ENCODE peak calls at places on chromosomes 1 and 21, in seven cellular contexts. D is OCI-LY7; K is heart left ventricle; B is left ventricle myocardium inferior; R is CD4-positive, CD25-positive, alpha-beta regulatory T cell; U is HCT116; S is IMR-90. G is an unnamed sample. For H3K4me1, the result is how much of the 10 kb centered on the place peaks cover.

GRCh38 chr1:3009556-3009955 is 11.7 kb upstream of the ACTRT2 start:
- DNase-seq in D (no peak), K (no peak), B (no peak), R (no peak), U (no peak), S (no peak), G (no peak)

GRCh38 chr1:230280906-230281413 is 145.2 kb downstream of the PGBD5 start:
- DNase-seq in D (no peak), K (no peak), B (no peak), R (no peak), U (no peak), S (no peak), G (peak)

GRCh38 chr1:44368471-44369151 is 13.6 kb upstream of the ERI3 start:
- DNase-seq in D (no peak), K (no peak), B (no peak), R (no peak), U (no peak), S (no peak), G (no peak)

GRCh38 chr21:42583992-42584641 is 69.3 kb upstream of the PDE9A start:
- DNase-seq in D (no peak), K (no peak), B (no peak), R (no peak), U (no peak), S (no peak), G (peak)

GRCh38 chr1:15038232-15039016 is 115.1 kb upstream of the TMEM51 start:
- DNase-seq in D (peak), K (no peak), B (no peak), R (no peak), U (peak), S (peak), G (no peak)

GRCh38 chr1:229217716-229218115 is 53.2 kb upstream of the RAB4A start:
- DNase-seq in D (no peak), K (no peak), B (no peak), R (no peak), U (peak), S (no peak), G (no peak)

GRCh38 chr1:77511440-77511840 is 171.0 kb downstream of the ZZZ3 start:
- DNase-seq in D (no peak), K (no peak), B (no peak), R (no peak), U (no peak), S (peak), G (no peak)

GRCh38 chr21:42674351-42674940 is 21.0 kb downstream of the PDE9A start:
- DNase-seq in D (no peak), K (peak), B (peak), R (no peak), U (no peak), S (no peak), G (no peak)

GRCh38 chr1:87814573-87814972 is 485.9 kb downstream of the LMO4 start:
- DNase-seq in D (no peak), K (no peak), B (no peak), R (no peak), U (no peak), S (no peak), G (no peak)

GRCh38 chr21:44288251-44289110 is 2.8 kb downstream of the AIRE start:
- DNase-seq in D (no peak), K (peak), B (no peak), R (no peak), U (no peak), S (no peak), G (no peak)

GRCh38 chr1:6098303-6099215 is 52.9 kb downstream of the KCNAB2 start:
- DNase-seq in D (no peak), K (peak), B (peak), R (no peak), U (no peak), S (no peak), G (no peak)

GRCh38 chr1:241229216-241229615 is 127.8 kb downstream of the RGS7 start:
- DNase-seq in D (no peak), K (no peak), B (no peak), R (no peak), U (no peak), S (no peak), G (peak)

GRCh38 chr1:96955307-96956012 is 233.9 kb downstream of the PTBP2 start:
- DNase-seq in D (no peak), K (no peak), B (no peak), R (no peak), U (no peak), S (no peak), G (no peak)

GRCh38 chr1:27403065-27403726 is 10.8 kb downstream of the GPR3 start:
- DNase-seq in D (peak), K (peak), B (peak), R (no peak), U (no peak), S (peak), G (peak)

GRCh38 chr1:19124273-19124672 is 85.8 kb downstream of the UBR4 start:
- DNase-seq in D (no peak), K (no peak), B (no peak), R (no peak), U (no peak), S (no peak), G (no peak)

GRCh38 chr21:31580866-31581276 is 78.6 kb upstream of the SOD1 start:
- DNase-seq in D (peak), K (peak), B (peak), R (peak), U (peak), S (peak), G (peak)

GRCh38 chr1:4366091-4366490 is 288.3 kb upstream of the AJAP1 start:
- DNase-seq in D (peak), K (no peak), B (no peak), R (no peak), U (no peak), S (no peak), G (no peak)

GRCh38 chr1:7042322-7043231 is 257.3 kb downstream of the CAMTA1 start:
- DNase-seq in D (peak), K (no peak), B (no peak), R (no peak), U (peak), S (peak), G (no peak)

GRCh38 chr1:2391034-2391384 is 345 bp downstream of the MORN1 start:
- DNase-seq in D (peak), K (no peak), B (no peak), R (no peak), U (no peak), S (no peak), G (no peak)

GRCh38 chr1:102098081-102098480 is 101.4 kb upstream of the OLFM3 start:
- DNase-seq in D (no peak), K (no peak), B (no peak), R (no peak), U (no peak), S (no peak), G (no peak)

GRCh38 chr1:61842863-61843514 is 100.7 kb downstream of the PATJ start:
- DNase-seq in D (no peak), K (no peak), B (no peak), R (no peak), U (no peak), S (no peak), G (no peak)

GRCh38 chr1:161038523-161039153 is at the start of gene TSTD1:
- DNase-seq in D (peak), K (peak), B (peak), R (peak), U (no peak), S (no peak), G (peak)

GRCh38 chr1:221712776-221713431 is 29.0 kb downstream of the DUSP10 start:
- DNase-seq in D (no peak), K (no peak), B (no peak), R (peak), U (no peak), S (no peak), G (no peak)

GRCh38 chr1:248834343-248834940 is 3.6 kb upstream of the ZNF672 start:
- DNase-seq in D (no peak), K (no peak), B (no peak), R (no peak), U (no peak), S (no peak), G (no peak)

GRCh38 chr1:72357411-72357810 is 75.1 kb upstream of the NEGR1 start:
- DNase-seq in D (no peak), K (no peak), B (no peak), R (no peak), U (no peak), S (peak), G (no peak)

GRCh38 chr1:84164567-84165021 is 20.5 kb downstream of the PRKACB start:
- DNase-seq in D (no peak), K (no peak), B (no peak), R (no peak), U (no peak), S (no peak), G (no peak)

GRCh38 chr1:232709339-232709738 is 79.4 kb upstream of the SIPA1L2 start:
- DNase-seq in D (no peak), K (no peak), B (no peak), R (no peak), U (no peak), S (peak), G (no peak)

GRCh38 chr1:63968663-63969460 is 195.0 kb downstream of the ROR1 start:
- DNase-seq in D (no peak), K (no peak), B (peak), R (no peak), U (no peak), S (peak), G (no peak)

GRCh38 chr1:209106237-209106741 is 477.2 kb upstream of the CAMK1G start:
- DNase-seq in D (no peak), K (no peak), B (no peak), R (no peak), U (no peak), S (peak), G (no peak)

GRCh38 chr1:67840449-67840848 is 7.2 kb upstream of the GNG12 start:
- DNase-seq in D (no peak), K (no peak), B (no peak), R (no peak), U (no peak), S (peak), G (no peak)

GRCh38 chr1:155207578-155208405 is at the start of gene THBS3:
- DNase-seq in D (no peak), K (peak), B (peak), R (no peak), U (no peak), S (peak), G (no peak)

GRCh38 chr1:109770331-109771095 is 6.8 kb upstream of the EPS8L3 start:
- DNase-seq in D (no peak), K (no peak), B (peak), R (no peak), U (no peak), S (no peak), G (no peak)

GRCh38 chr1:164518692-164519332 is 40.2 kb upstream of the PBX1 start:
- DNase-seq in D (no peak), K (no peak), B (no peak), R (no peak), U (no peak), S (no peak), G (no peak)

GRCh38 chr1:25799758-25800537 is at the start of gene SELENON:
- DNase-seq in D (peak), K (peak), B (peak), R (peak), U (no peak), S (peak), G (peak)

GRCh38 chr1:56200446-56200845 is 378.9 kb downstream of the PLPP3 start:
- DNase-seq in D (no peak), K (no peak), B (no peak), R (no peak), U (no peak), S (peak), G (no peak)

GRCh38 chr1:89525169-89525855 is 683 bp downstream of the LRRC8B start:
- DNase-seq in D (peak), K (peak), B (peak), R (peak), U (peak), S (no peak), G (peak)

GRCh38 chr1:1431006-1431844 is 4.3 kb upstream of the VWA1 start:
- DNase-seq in D (no peak), K (peak), B (no peak), R (no peak), U (no peak), S (no peak), G (no peak)

DNA sequence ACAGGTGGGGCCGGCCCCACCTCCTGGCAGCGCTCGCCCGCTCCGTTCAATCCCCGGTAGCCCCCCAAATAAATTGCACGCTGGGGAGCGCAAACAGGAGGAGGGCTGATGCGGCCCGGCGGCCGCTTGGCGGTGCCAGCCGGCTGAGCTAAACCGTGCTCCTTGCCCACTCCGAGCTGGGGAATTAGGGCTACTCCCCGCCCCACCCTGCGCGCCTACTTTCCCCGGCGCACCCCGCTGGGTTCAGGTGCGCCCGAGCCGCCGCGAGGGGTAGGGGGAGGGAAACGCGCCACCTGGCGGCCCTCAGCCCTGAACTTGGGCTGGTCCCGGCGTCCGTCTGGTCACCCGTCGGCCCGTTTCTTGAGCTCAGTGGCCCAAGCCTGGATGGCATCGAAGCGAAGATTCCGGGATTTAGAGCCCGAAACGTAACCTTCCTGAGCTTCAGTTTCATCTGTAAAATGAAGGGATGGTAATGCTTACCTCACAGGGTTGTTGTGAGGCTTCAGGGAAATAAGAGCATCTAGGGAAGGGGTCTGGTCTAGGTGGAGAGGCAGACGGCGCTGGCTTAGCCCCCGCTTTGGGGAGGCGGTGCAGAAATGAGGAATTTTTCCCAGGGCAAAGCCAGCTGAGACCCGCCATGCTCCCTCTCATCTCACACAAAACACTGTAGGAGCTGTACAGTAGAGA is 547 bp upstream of the MYCL start:
- DNase-seq in D (peak), K (peak), B (peak), R (peak), U (peak), S (peak), G (peak)
- H3K4me1 ChIP-seq in D (under half), K (under half), B (under half), R (under half), U (under half), S (under half), G (under half)

DNA sequence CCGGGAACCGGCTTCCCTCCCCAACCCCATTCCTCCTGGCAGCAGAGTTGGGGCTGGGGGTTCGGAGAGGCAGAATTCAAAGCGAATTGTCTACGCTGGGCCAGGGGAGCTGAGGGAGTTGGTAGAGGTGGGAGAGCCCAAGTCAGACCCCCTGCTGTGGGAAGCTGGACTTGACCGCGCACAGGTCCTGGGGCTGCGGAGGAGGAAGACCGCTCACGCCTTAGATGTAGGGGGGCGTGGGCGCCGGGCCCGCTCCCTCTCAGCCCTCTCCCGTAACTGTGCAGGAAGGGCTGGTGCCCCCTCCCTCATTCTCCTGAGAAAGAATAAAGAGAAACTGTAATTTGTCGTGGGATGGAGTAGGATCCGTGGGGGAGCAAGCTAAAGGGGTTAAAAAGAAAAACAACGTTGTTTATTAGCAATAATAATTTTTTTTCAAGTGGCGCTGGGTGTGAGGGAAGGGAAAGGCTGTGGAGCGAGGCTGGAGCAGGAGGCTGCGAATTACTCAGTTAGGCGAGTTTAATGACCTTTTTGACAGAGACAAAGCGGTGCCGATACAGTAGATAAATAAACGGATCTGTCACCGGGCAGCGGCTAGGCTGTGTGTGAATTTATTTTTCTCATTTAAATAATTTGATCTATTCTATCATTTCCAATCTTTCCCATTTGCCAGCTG is 835 bp upstream of the GRIK3 start:
- DNase-seq in D (no peak), K (no peak), B (no peak), R (no peak), U (no peak), S (no peak), G (no peak)
- H3K4me3 ChIP-seq in D (peak), K (no peak), B (peak), R (no peak), U (no peak), S (no peak), G (peak)

GRCh38 chr1:21761052-21761451 is 21.9 kb downstream of the USP48 start:
- DNase-seq in D (peak), K (no peak), B (no peak), R (no peak), U (no peak), S (no peak), G (no peak)
- H3K27ac ChIP-seq in D (peak), K (no peak), B (no peak), R (no peak), U (no peak), S (no peak), G (no peak)

DNA sequence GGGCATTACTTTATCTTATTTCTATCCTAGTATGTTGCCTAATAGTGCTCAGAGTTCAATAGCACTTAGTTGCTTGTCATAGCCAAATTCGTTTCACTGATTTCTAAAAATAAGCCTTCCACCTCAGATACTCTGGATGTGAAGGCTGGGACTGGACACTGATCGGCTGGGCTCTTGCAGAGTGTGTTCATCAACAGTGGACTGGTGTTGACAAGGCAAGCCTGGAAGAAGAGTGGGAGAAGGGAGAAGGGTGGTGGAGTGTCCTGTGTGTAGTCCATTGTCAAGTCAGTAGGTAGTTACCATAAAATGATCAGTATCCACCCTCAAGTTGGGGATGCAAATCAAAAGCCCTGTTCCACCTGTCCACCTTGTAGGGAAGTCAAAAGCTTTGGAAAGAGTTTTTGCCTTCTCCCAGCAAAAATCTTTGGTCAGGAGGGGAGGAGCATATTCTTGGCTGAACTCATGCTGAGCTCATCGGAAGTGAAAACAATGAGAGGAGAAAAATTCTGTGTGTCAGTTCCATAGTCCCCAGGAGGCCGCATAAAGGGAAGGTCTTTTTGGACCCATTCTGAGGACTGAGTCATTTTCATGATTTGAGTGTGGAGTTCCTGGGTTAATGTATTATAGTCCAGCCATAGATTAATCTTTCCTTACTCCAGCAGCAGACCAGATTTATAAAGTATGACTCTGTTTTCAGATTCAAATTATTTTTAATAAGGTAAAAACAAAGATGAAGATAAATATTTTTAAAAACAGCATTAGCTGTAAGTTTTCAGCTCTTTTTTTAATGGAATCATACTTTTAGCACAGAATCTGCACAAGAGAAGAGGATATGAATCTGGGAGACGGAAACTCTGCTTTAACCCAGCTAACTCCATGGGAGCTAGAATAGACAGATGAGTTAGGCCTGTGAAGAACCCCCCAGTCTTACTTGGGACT is 99.4 kb upstream of the BMP8A start:
- DNase-seq in D (no peak), K (no peak), B (no peak), R (no peak), U (no peak), S (peak), G (no peak)
- H3K4me1 ChIP-seq in D (under half), K (half or more), B (half or more), R (under half), U (half or more), S (under half), G (under half)

GRCh38 chr1:11980676-11980972 is 380 bp downstream of the MFN2 start:
- DNase-seq in D (no peak), K (no peak), B (no peak), R (no peak), U (no peak), S (no peak), G (no peak)

GRCh38 chr1:11979453-11979817 is 809 bp upstream of the MFN2 start:
- DNase-seq in D (no peak), K (no peak), B (no peak), R (no peak), U (no peak), S (no peak), G (no peak)

GRCh38 chr1:11982010-11982392 is 1.8 kb downstream of the MFN2 start:
- DNase-seq in D (no peak), K (no peak), B (no peak), R (no peak), U (peak), S (peak), G (no peak)

GRCh38 chr1:11979818-11980675 is at the start of gene MFN2:
- DNase-seq in D (peak), K (peak), B (peak), R (peak), U (peak), S (peak), G (peak)

DNA sequence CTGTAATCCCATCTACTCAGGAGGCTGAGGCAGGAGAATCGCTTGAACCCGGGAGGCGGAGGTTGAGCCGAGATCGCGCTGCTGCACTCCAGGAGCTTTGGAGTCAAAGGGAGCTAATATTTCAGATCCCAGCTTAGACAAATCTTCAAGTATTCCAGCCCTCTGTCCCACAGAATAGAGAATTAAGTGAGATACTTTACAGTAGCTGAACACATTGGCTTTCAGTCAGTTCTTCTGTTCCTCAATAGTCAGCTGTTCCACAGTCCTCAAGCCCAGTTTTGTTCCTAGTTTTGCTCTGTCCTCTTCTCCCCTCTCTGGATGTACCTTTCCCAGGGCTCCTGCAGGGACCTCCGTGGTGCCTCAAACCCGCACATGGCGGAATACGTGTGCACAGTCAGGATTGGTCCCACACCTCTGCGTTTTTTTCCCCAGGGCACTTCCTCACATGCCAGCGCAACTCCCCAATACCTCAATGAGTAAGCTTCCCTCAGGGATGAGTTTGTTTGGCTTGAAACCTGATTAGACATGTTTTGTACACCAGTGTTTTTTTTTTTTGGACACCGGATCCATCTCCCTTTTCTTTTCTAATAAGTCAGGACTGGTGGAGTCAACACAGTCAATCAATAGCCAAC is 1.2 kb downstream of the MFN2 start:
- DNase-seq in D (no peak), K (no peak), B (no peak), R (no peak), U (no peak), S (no peak), G (no peak)
- H3K4me3 ChIP-seq in D (peak), K (peak), B (peak), R (peak), U (peak), S (no peak), G (peak)

G was measured in Peyer's patch.